ENCODE peak calls at places on chromosomes 3 and 15, in four cellular contexts. X is K562, G is HepG2, E is H1. L is an unnamed sample.

GRCh38 chr15:85380860-85381535 is 595 bp downstream of the AKAP13 start:
- DNase-seq in X (peak), G (no peak), E (peak), L (peak)

GRCh38 chr3:154971771-154972326 is 108.3 kb upstream of the MME start:
- DNase-seq in X (no peak), G (no peak), E (no peak), L (no peak)

GRCh38 chr15:33526532-33526931 is 215.8 kb downstream of the RYR3 start:
- DNase-seq in X (no peak), G (no peak), E (no peak), L (no peak)

GRCh38 chr15:75685195-75685594 is 27.5 kb downstream of the CSPG4 start:
- DNase-seq in X (no peak), G (no peak), E (no peak), L (peak)

GRCh38 chr3:143808999-143809700 is 39.1 kb downstream of the SLC9A9 start:
- DNase-seq in X (no peak), G (no peak), E (no peak), L (no peak)

GRCh38 chr15:39573287-39573686 is 7.6 kb upstream of the THBS1 start:
- DNase-seq in X (no peak), G (no peak), E (no peak), L (no peak)

GRCh38 chr15:71667228-71667627 is 143.1 kb upstream of the NR2E3 start:
- DNase-seq in X (no peak), G (no peak), E (no peak), L (no peak)

GRCh38 chr3:180678231-180678630 is 1.1 kb downstream of the CCDC39 start:
- DNase-seq in X (no peak), G (no peak), E (no peak), L (no peak)

GRCh38 chr3:194382196-194382891 is 12.8 kb upstream of the LRRC15 start:
- DNase-seq in X (no peak), G (no peak), E (peak), L (no peak)

GRCh38 chr3:171417813-171418212 is 42.4 kb downstream of the TNIK start:
- DNase-seq in X (no peak), G (peak), E (no peak), L (no peak)

GRCh38 chr3:115100172-115100571 is 46.9 kb downstream of the ZBTB20 start:
- DNase-seq in X (no peak), G (peak), E (no peak), L (peak)

GRCh38 chr3:169295126-169295525 is 368.4 kb downstream of the MECOM start:
- DNase-seq in X (no peak), G (no peak), E (no peak), L (peak)

GRCh38 chr3:70519913-70520659 is 207.6 kb upstream of the MDFIC2 start:
- DNase-seq in X (no peak), G (no peak), E (no peak), L (no peak)

GRCh38 chr3:139112230-139112558 is 67.5 kb upstream of the PRR23C start:
- DNase-seq in X (no peak), G (no peak), E (no peak), L (no peak)

GRCh38 chr3:46360904-46361303 is 7.0 kb downstream of the CCR2 start:
- DNase-seq in X (no peak), G (no peak), E (no peak), L (no peak)
- TF ChIP-seq JUN in X (no peak), G (no peak), E (no peak), L (no peak)

DNA sequence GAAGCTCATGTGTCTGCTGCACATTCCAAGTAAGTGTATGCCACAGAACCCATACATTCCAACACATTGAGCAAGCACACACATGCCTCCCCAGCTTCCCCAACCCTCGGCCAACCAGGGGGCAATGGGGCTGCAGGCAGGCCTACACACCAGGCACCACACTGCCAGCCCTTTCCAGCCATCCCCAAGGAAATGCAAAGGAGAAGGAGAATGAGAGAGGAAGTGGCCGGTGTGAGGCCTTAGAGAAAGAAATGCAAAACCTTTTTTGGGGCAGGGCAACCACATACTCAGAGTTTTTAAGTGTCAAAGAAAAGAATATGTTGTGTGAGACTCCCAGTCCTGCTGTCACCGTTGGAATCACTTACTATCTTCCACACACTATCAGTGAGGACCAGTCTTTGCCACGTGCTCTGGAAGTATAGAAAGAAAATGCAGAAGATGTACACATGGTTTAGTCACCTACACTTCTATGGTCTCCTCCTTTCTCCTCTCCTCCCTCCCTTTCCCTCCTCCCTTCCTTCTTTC is 11.1 kb downstream of the IGF2BP2 start:
- DNase-seq in X (peak), G (peak), E (no peak), L (no peak)
- TF ChIP-seq MAFK in X (no peak), G (no peak), E (no peak), L (no peak)

GRCh38 chr3:51353566-51354140 is 31.4 kb upstream of the MANF start:
- DNase-seq in X (no peak), G (no peak), E (no peak), L (no peak)
- TF ChIP-seq JUN in X (no peak), G (no peak), E (no peak), L (no peak)

GRCh38 chr3:159148466-159148865 is 346.6 kb downstream of the MFSD1 start:
- DNase-seq in X (no peak), G (no peak), E (no peak), L (no peak)

GRCh38 chr3:159144472-159144871 is 342.6 kb downstream of the MFSD1 start:
- DNase-seq in X (no peak), G (no peak), E (no peak), L (no peak)

GRCh38 chr3:159149633-159150032 is 347.8 kb downstream of the MFSD1 start:
- DNase-seq in X (no peak), G (no peak), E (no peak), L (no peak)

GRCh38 chr3:159146856-159147255 is 345.0 kb downstream of the MFSD1 start:
- DNase-seq in X (no peak), G (no peak), E (no peak), L (no peak)

GRCh38 chr3:159144891-159145290 is 343.0 kb downstream of the MFSD1 start:
- DNase-seq in X (no peak), G (no peak), E (no peak), L (no peak)
- TF ChIP-seq MAFK in X (no peak), G (no peak), E (no peak), L (no peak)

DNA sequence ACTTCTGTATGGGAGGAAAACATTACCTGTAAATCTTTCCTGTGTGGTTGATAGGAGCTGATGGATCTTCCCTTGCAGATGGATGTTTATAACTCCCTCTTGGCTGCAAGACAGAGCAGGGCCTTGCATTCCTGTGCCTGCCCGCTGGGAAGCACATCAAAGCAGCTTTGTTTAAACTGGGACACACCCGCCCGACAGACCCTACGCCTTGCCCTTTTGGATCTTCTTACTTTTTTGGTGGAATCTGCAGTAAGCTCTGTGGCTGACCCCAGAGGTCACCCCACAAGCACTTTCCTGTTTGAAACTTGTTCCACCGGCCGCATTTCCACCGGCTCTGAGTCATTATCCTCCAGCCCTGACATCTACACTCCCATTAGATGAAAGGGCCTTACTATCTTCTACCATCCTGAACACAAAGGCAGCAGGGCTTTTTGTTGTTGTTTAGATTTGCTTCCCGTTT is 244.1 kb upstream of the STT3B start:
- DNase-seq in X (no peak), G (peak), E (no peak), L (peak)
- TF ChIP-seq JUN in X (no peak), G (peak), E (no peak), L (peak)

GRCh38 chr3:61928776-61929175 is 367.4 kb downstream of the PTPRG start:
- DNase-seq in X (no peak), G (no peak), E (no peak), L (no peak)

GRCh38 chr3:61925721-61926120 is 364.4 kb downstream of the PTPRG start:
- DNase-seq in X (no peak), G (no peak), E (no peak), L (no peak)

GRCh38 chr3:61928020-61928419 is 366.6 kb downstream of the PTPRG start:
- DNase-seq in X (no peak), G (no peak), E (no peak), L (no peak)

GRCh38 chr3:61926913-61927312 is 365.5 kb downstream of the PTPRG start:
- DNase-seq in X (no peak), G (no peak), E (no peak), L (no peak)

GRCh38 chr3:61927332-61927731 is 366.0 kb downstream of the PTPRG start:
- DNase-seq in X (no peak), G (no peak), E (no peak), L (no peak)
- TF ChIP-seq MAFK in X (no peak), G (no peak), E (no peak), L (no peak)

GRCh38 chr3:54837964-54838363 is 89.9 kb downstream of the LRTM1 start:
- DNase-seq in X (no peak), G (no peak), E (no peak), L (no peak)

GRCh38 chr3:54836876-54837275 is 91.0 kb downstream of the LRTM1 start:
- DNase-seq in X (no peak), G (no peak), E (no peak), L (no peak)

GRCh38 chr3:54846085-54846484 is 81.8 kb downstream of the LRTM1 start:
- DNase-seq in X (no peak), G (no peak), E (no peak), L (no peak)

GRCh38 chr3:54843352-54843751 is 84.5 kb downstream of the LRTM1 start:
- DNase-seq in X (no peak), G (no peak), E (no peak), L (no peak)

DNA sequence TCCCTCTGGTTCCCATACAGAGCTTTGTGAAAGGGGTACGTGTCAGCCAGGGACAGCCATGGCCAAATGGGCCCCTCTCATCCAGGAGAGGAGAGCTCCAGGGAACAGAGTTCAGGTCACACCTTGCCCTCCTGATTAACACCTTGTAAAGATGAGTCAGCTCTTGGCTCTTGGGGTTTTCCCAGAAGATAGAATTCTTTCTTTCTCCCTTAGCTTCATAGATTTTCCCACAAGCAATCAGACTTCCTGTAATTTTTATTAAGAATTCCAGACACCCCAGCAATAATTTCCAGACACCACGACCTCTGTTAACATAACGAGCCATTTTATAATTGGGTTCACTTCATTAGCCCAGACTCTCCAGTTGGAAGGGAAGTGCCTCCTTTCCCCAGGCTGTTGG is 86.4 kb downstream of the LRTM1 start:
- DNase-seq in X (no peak), G (no peak), E (no peak), L (no peak)
- TF ChIP-seq JUN in X (no peak), G (no peak), E (no peak), L (no peak)

L was measured in A549.